ENCODE peak calls at places on chromosomes 2 and 18, in five cellular contexts. R is left lung, Y is Peyer's patch, O is MM.1S, W is epithelial cell of esophagus. G is an unnamed sample.

GRCh38 chr2:27220091-27220490 is 2.9 kb downstream of the CAD start:
- DNase-seq in R (no peak), Y (no peak), O (no peak), W (no peak), G (no peak)

GRCh38 chr18:3775996-3776395 is 326.0 kb downstream of the TGIF1 start:
- DNase-seq in R (no peak), Y (no peak), O (no peak), W (no peak), G (no peak)

GRCh38 chr2:240200230-240201051 is 60.0 kb upstream of the OTOS start:
- DNase-seq in R (no peak), Y (no peak), O (peak; percentile 26), W (no peak), G (peak; percentile 60)

GRCh38 chr18:37546651-37547050 is 18.9 kb downstream of the CELF4 start:
- DNase-seq in R (no peak), Y (no peak), O (no peak), W (no peak), G (no peak)

GRCh38 chr2:126975671-126976655 is 77.3 kb downstream of the TEX51 start:
- DNase-seq in R (no peak), Y (no peak), O (no peak), W (no peak), G (no peak)

GRCh38 chr2:65351234-65351947 is 81.0 kb downstream of the SPRED2 start:
- DNase-seq in R (peak; percentile 42), Y (no peak), O (no peak), W (no peak), G (no peak)

GRCh38 chr2:58702302-58702696 is 461.2 kb upstream of the FANCL start:
- DNase-seq in R (no peak), Y (no peak), O (no peak), W (peak; percentile 37), G (no peak)

GRCh38 chr18:33560686-33561370 is 17.2 kb upstream of the ASXL3 start:
- DNase-seq in R (no peak), Y (no peak), O (peak; percentile 55), W (peak; percentile 90), G (no peak)

GRCh38 chr18:10057808-10058791 is 144.3 kb downstream of the VAPA start:
- DNase-seq in R (no peak), Y (no peak), O (no peak), W (peak; percentile 80), G (no peak)

GRCh38 chr2:229675569-229675968 is 38.8 kb downstream of the DNER start:
- DNase-seq in R (no peak), Y (no peak), O (no peak), W (no peak), G (no peak)

GRCh38 chr2:161384864-161385263 is 31.2 kb upstream of the TBR1 start:
- DNase-seq in R (no peak), Y (no peak), O (peak; percentile 70), W (no peak), G (no peak)

GRCh38 chr2:168992026-168992425 is 39.1 kb downstream of the ABCB11 start:
- DNase-seq in R (no peak), Y (no peak), O (no peak), W (peak; percentile 96), G (no peak)

GRCh38 chr2:202109737-202110184 is 36.7 kb downstream of the KIAA2012 start:
- DNase-seq in R (no peak), Y (no peak), O (no peak), W (peak; percentile 55), G (no peak)

DNA sequence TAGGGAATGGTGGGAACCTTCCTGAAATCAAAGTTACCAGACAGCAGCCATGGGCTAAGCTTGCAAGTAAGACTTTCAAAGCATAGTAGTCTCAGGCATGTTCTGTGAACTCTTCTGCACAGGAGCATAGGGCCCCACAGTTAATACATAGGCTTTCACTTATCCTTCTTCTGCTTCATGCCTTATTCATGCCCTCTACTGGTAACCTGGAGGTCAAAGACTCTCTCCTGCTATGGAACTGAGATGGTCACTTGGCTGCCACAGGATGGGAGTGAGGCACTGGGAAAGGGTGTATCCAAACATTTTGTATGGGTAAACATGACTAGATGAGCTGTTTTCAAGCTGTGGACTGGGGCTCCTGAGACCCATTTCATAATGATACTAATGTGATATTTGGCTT is 49.1 kb upstream of the ZNF638 start:
- DNase-seq in R (no peak), Y (no peak), O (peak; percentile 31), W (peak; percentile 22), G (no peak)
- TF ChIP-seq CTCF in R (no peak), Y (no peak), O (peak; percentile 41), W (peak; percentile 12), G (no peak)

GRCh38 chr2:236562434-236562833 is 7.2 kb upstream of the ACKR3 start:
- DNase-seq in R (no peak), Y (no peak), O (peak; percentile 7), W (peak; percentile 28), G (no peak)
- TF ChIP-seq CTCF in R (peak; percentile 35), Y (peak; percentile 74), O (peak; percentile 30), W (peak; percentile 60), G (peak; percentile 74)

GRCh38 chr2:11222845-11223244 is 67.6 kb downstream of the SLC66A3 start:
- DNase-seq in R (no peak), Y (no peak), O (no peak), W (no peak), G (no peak)

GRCh38 chr2:11228692-11229091 is 73.4 kb downstream of the SLC66A3 start:
- DNase-seq in R (no peak), Y (no peak), O (no peak), W (no peak), G (no peak)

GRCh38 chr2:11227595-11227994 is 72.3 kb downstream of the SLC66A3 start:
- DNase-seq in R (no peak), Y (no peak), O (no peak), W (no peak), G (no peak)

GRCh38 chr2:11220445-11220844 is 65.2 kb downstream of the SLC66A3 start:
- DNase-seq in R (no peak), Y (no peak), O (no peak), W (no peak), G (no peak)

DNA sequence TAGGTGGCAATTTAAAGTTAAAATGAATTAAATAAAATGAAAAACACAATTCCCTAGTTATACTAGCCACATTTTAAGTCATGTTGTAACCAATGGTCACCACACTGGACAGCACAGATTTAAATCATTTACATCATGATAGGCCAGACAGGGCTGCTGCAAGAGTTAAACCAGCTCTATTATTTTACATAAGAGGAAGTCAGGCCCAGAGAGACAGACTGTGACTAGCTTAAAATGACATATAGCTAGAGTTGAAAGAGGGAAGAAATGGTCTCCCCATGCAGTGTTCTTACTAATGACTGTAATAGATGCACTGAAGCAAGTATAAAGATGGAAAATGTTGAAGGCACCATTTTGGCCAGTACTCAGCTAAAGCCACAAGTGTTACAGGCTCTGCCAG is 69.6 kb downstream of the SLC66A3 start:
- DNase-seq in R (no peak), Y (no peak), O (no peak), W (no peak), G (no peak)
- TF ChIP-seq CTCF in R (no peak), Y (no peak), O (no peak), W (no peak), G (no peak)

GRCh38 chr2:217837001-217837491 is 165.7 kb downstream of the TNS1 start:
- DNase-seq in R (peak; percentile 66), Y (no peak), O (no peak), W (peak; percentile 24), G (no peak)
- TF ChIP-seq CTCF in R (no peak), Y (no peak), O (no peak), W (peak; percentile 20), G (peak; percentile 26)

GRCh38 chr2:190069936-190070696 is 7.6 kb upstream of the MSTN start:
- DNase-seq in R (no peak), Y (no peak), O (peak; percentile 73), W (peak; percentile 75), G (no peak)
- TF ChIP-seq CTCF in R (peak; percentile 29), Y (peak; percentile 54), O (peak; percentile 52), W (peak; percentile 58), G (peak; percentile 80)

GRCh38 chr2:15748736-15749323 is 157.2 kb downstream of the DDX1 start:
- DNase-seq in R (no peak), Y (no peak), O (no peak), W (peak; percentile 43), G (peak; percentile 71)
- TF ChIP-seq CTCF in R (peak; percentile 28), Y (no peak), O (no peak), W (peak; percentile 35), G (peak; percentile 72)

GRCh38 chr2:53202063-53202462 is 565.5 kb upstream of the CHAC2 start:
- DNase-seq in R (no peak), Y (no peak), O (no peak), W (peak; percentile 94), G (no peak)
- TF ChIP-seq CTCF in R (no peak), Y (peak; percentile 39), O (no peak), W (peak; percentile 59), G (no peak)

GRCh38 chr2:207334631-207335371 is 169.1 kb upstream of the KLF7 start:
- DNase-seq in R (peak; percentile 76), Y (no peak), O (no peak), W (peak; percentile 99), G (no peak)
- TF ChIP-seq CTCF in R (no peak), Y (no peak), O (no peak), W (no peak), G (no peak)

GRCh38 chr2:43455735-43456642 is 139.8 kb downstream of the THADA start:
- DNase-seq in R (no peak), Y (no peak), O (no peak), W (no peak), G (no peak)
- TF ChIP-seq CTCF in R (no peak), Y (peak; percentile 34), O (no peak), W (no peak), G (no peak)

DNA sequence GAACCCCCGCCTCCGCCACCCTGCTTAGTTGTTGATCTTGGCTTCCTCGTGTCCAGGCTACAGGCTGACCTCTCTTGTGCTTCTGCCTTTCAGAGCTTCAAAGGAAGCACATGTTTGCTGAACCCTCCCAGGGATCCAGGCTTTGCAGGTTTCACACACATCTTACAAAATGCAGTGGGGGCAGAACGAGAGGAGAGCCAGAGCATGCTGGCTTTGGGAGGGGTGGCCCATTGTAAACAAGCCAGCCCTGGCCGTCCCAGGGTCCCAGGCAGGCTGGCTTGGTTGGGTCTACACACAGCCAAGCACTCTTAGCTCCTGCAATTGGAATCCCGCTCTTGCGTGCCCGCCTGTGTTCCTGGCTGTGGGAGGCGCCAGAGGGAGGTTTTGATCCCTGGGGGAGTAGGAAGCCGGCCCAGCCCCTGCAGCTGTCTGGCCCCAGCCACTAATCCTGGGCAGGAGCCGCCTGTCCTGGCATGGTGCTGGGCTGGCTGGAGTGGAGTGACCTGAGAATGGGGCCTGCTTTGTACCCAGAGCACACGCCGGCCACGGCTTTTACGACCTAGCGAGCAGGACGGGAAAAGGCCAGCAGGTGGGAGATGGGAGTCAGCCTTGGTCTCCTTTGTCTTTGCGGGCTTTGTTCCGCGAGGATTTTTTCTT is 53.9 kb downstream of the SH3BP4 start:
- DNase-seq in R (no peak), Y (no peak), O (no peak), W (no peak), G (no peak)
- TF ChIP-seq CTCF in R (no peak), Y (peak; percentile 37), O (no peak), W (no peak), G (peak; percentile 52)

G was measured in type B pancreatic cell.